ENCODE peak calls at places on chromosomes 1 and 21, in eight cellular contexts. One of them, this sample, is unnamed.

GRCh38 chr1:162389021-162389818 is 7.7 kb downstream of the C1orf226 start:
- DNase-seq in glomerular endothelial cell: no peak
- DNase-seq in adrenal gland: peak
- DNase-seq in activated CD8-positive, alpha-beta memory T cell treated with anti-CD3 and anti-CD28 coated beads for 1 hour: no peak
- DNase-seq in GM12891: no peak
- DNase-seq in COLO829: no peak
- DNase-seq in NCI-H2081: no peak
- DNase-seq in OCI-LY7: no peak
- DNase-seq in this sample: no peak

GRCh38 chr1:20590313-20590777 is 1.4 kb downstream of the CDA start:
- DNase-seq in activated CD8-positive, alpha-beta memory T cell treated with anti-CD3 and anti-CD28 coated beads for 1 hour: no peak
- DNase-seq in OCI-LY7: no peak
- DNase-seq in COLO829: no peak
- DNase-seq in glomerular endothelial cell: no peak
- DNase-seq in GM12891: no peak
- DNase-seq in NCI-H2081: no peak
- DNase-seq in adrenal gland: peak
- DNase-seq in this sample: no peak

GRCh38 chr1:26027716-26028489 is 6.3 kb downstream of the EXTL1 start:
- DNase-seq in adrenal gland: no peak
- DNase-seq in NCI-H2081: no peak
- DNase-seq in glomerular endothelial cell: no peak
- DNase-seq in OCI-LY7: no peak
- DNase-seq in GM12891: no peak
- DNase-seq in activated CD8-positive, alpha-beta memory T cell treated with anti-CD3 and anti-CD28 coated beads for 1 hour: no peak
- DNase-seq in COLO829: peak
- DNase-seq in this sample: no peak

GRCh38 chr21:46017695-46018094 is 36.1 kb downstream of the COL6A1 start:
- DNase-seq in activated CD8-positive, alpha-beta memory T cell treated with anti-CD3 and anti-CD28 coated beads for 1 hour: no peak
- DNase-seq in NCI-H2081: no peak
- DNase-seq in adrenal gland: no peak
- DNase-seq in GM12891: no peak
- DNase-seq in COLO829: no peak
- DNase-seq in glomerular endothelial cell: no peak
- DNase-seq in OCI-LY7: no peak
- DNase-seq in this sample: no peak

GRCh38 chr1:204307334-204307883 is 52.3 kb downstream of the PLEKHA6 start:
- DNase-seq in GM12891: no peak
- DNase-seq in activated CD8-positive, alpha-beta memory T cell treated with anti-CD3 and anti-CD28 coated beads for 1 hour: no peak
- DNase-seq in glomerular endothelial cell: no peak
- DNase-seq in adrenal gland: no peak
- DNase-seq in COLO829: no peak
- DNase-seq in NCI-H2081: no peak
- DNase-seq in OCI-LY7: no peak
- DNase-seq in this sample: peak

GRCh38 chr1:226659641-226660040 is 79.4 kb downstream of the ITPKB start:
- DNase-seq in COLO829: no peak
- DNase-seq in adrenal gland: no peak
- DNase-seq in NCI-H2081: no peak
- DNase-seq in GM12891: no peak
- DNase-seq in activated CD8-positive, alpha-beta memory T cell treated with anti-CD3 and anti-CD28 coated beads for 1 hour: no peak
- DNase-seq in glomerular endothelial cell: no peak
- DNase-seq in OCI-LY7: no peak
- DNase-seq in this sample: no peak

GRCh38 chr1:171245458-171246064 is 2.7 kb upstream of the FMO1 start:
- DNase-seq in adrenal gland: peak
- DNase-seq in GM12891: peak
- DNase-seq in COLO829: peak
- DNase-seq in OCI-LY7: peak
- DNase-seq in glomerular endothelial cell: no peak
- DNase-seq in activated CD8-positive, alpha-beta memory T cell treated with anti-CD3 and anti-CD28 coated beads for 1 hour: no peak
- DNase-seq in NCI-H2081: no peak
- DNase-seq in this sample: peak

GRCh38 chr1:19113362-19114092 is 96.5 kb downstream of the UBR4 start:
- DNase-seq in adrenal gland: peak
- DNase-seq in activated CD8-positive, alpha-beta memory T cell treated with anti-CD3 and anti-CD28 coated beads for 1 hour: no peak
- DNase-seq in COLO829: no peak
- DNase-seq in GM12891: peak
- DNase-seq in glomerular endothelial cell: no peak
- DNase-seq in NCI-H2081: no peak
- DNase-seq in OCI-LY7: peak
- DNase-seq in this sample: peak

GRCh38 chr1:176602388-176603004 is 139.5 kb downstream of the PAPPA2 start:
- DNase-seq in GM12891: no peak
- DNase-seq in activated CD8-positive, alpha-beta memory T cell treated with anti-CD3 and anti-CD28 coated beads for 1 hour: no peak
- DNase-seq in adrenal gland: no peak
- DNase-seq in OCI-LY7: no peak
- DNase-seq in glomerular endothelial cell: no peak
- DNase-seq in COLO829: no peak
- DNase-seq in NCI-H2081: no peak
- DNase-seq in this sample: no peak

GRCh38 chr1:36109041-36109679 is 15.9 kb downstream of the COL8A2 start:
- DNase-seq in adrenal gland: no peak
- DNase-seq in NCI-H2081: no peak
- DNase-seq in OCI-LY7: no peak
- DNase-seq in COLO829: no peak
- DNase-seq in GM12891: no peak
- DNase-seq in activated CD8-positive, alpha-beta memory T cell treated with anti-CD3 and anti-CD28 coated beads for 1 hour: peak
- DNase-seq in glomerular endothelial cell: no peak
- DNase-seq in this sample: no peak

GRCh38 chr1:153615406-153615805 is 719 bp downstream of the S100A14 start:
- DNase-seq in COLO829: no peak
- DNase-seq in NCI-H2081: no peak
- DNase-seq in glomerular endothelial cell: no peak
- DNase-seq in OCI-LY7: no peak
- DNase-seq in adrenal gland: no peak
- DNase-seq in GM12891: no peak
- DNase-seq in activated CD8-positive, alpha-beta memory T cell treated with anti-CD3 and anti-CD28 coated beads for 1 hour: no peak
- DNase-seq in this sample: no peak

GRCh38 chr1:30872033-30872947 is 36.3 kb downstream of the SDC3 start:
- DNase-seq in glomerular endothelial cell: no peak
- DNase-seq in OCI-LY7: peak
- DNase-seq in adrenal gland: no peak
- DNase-seq in GM12891: no peak
- DNase-seq in COLO829: no peak
- DNase-seq in NCI-H2081: no peak
- DNase-seq in activated CD8-positive, alpha-beta memory T cell treated with anti-CD3 and anti-CD28 coated beads for 1 hour: no peak
- DNase-seq in this sample: no peak

GRCh38 chr1:66175107-66175506 is 358.8 kb upstream of the SGIP1 start:
- DNase-seq in NCI-H2081: no peak
- DNase-seq in activated CD8-positive, alpha-beta memory T cell treated with anti-CD3 and anti-CD28 coated beads for 1 hour: no peak
- DNase-seq in COLO829: no peak
- DNase-seq in adrenal gland: no peak
- DNase-seq in glomerular endothelial cell: no peak
- DNase-seq in GM12891: no peak
- DNase-seq in OCI-LY7: no peak
- DNase-seq in this sample: no peak

GRCh38 chr1:104322131-104322530 is 572.4 kb downstream of the AMY1C start:
- DNase-seq in NCI-H2081: no peak
- DNase-seq in OCI-LY7: no peak
- DNase-seq in glomerular endothelial cell: no peak
- DNase-seq in activated CD8-positive, alpha-beta memory T cell treated with anti-CD3 and anti-CD28 coated beads for 1 hour: no peak
- DNase-seq in GM12891: no peak
- DNase-seq in adrenal gland: no peak
- DNase-seq in COLO829: no peak
- DNase-seq in this sample: no peak

GRCh38 chr1:118113261-118113660 is 71.8 kb downstream of the SPAG17 start:
- DNase-seq in activated CD8-positive, alpha-beta memory T cell treated with anti-CD3 and anti-CD28 coated beads for 1 hour: no peak
- DNase-seq in NCI-H2081: no peak
- DNase-seq in adrenal gland: no peak
- DNase-seq in COLO829: no peak
- DNase-seq in GM12891: no peak
- DNase-seq in OCI-LY7: no peak
- DNase-seq in glomerular endothelial cell: no peak
- DNase-seq in this sample: no peak

GRCh38 chr1:7692038-7692437 is 79.1 kb upstream of the VAMP3 start:
- DNase-seq in GM12891: no peak
- DNase-seq in adrenal gland: no peak
- DNase-seq in glomerular endothelial cell: no peak
- DNase-seq in activated CD8-positive, alpha-beta memory T cell treated with anti-CD3 and anti-CD28 coated beads for 1 hour: no peak
- DNase-seq in COLO829: no peak
- DNase-seq in NCI-H2081: no peak
- DNase-seq in OCI-LY7: no peak
- DNase-seq in this sample: no peak

GRCh38 chr1:5369223-5369622 is 623.0 kb downstream of the NPHP4 start:
- DNase-seq in glomerular endothelial cell: no peak
- DNase-seq in NCI-H2081: no peak
- DNase-seq in activated CD8-positive, alpha-beta memory T cell treated with anti-CD3 and anti-CD28 coated beads for 1 hour: no peak
- DNase-seq in COLO829: no peak
- DNase-seq in adrenal gland: no peak
- DNase-seq in OCI-LY7: no peak
- DNase-seq in GM12891: no peak
- DNase-seq in this sample: no peak

GRCh38 chr1:64669098-64669675 is 75.7 kb upstream of the RAVER2 start:
- DNase-seq in OCI-LY7: no peak
- DNase-seq in activated CD8-positive, alpha-beta memory T cell treated with anti-CD3 and anti-CD28 coated beads for 1 hour: no peak
- DNase-seq in GM12891: no peak
- DNase-seq in adrenal gland: no peak
- DNase-seq in COLO829: no peak
- DNase-seq in NCI-H2081: no peak
- DNase-seq in glomerular endothelial cell: no peak
- DNase-seq in this sample: no peak

GRCh38 chr1:61079898-61080336 is 2.4 kb upstream of the NFIA start:
- DNase-seq in activated CD8-positive, alpha-beta memory T cell treated with anti-CD3 and anti-CD28 coated beads for 1 hour: no peak
- DNase-seq in NCI-H2081: no peak
- DNase-seq in COLO829: peak
- DNase-seq in adrenal gland: peak
- DNase-seq in OCI-LY7: no peak
- DNase-seq in glomerular endothelial cell: no peak
- DNase-seq in GM12891: no peak
- DNase-seq in this sample: peak

This sample was measured in thyroid gland.